ENCODE peak calls at places on chromosomes 12 and 14, in ten cellular contexts. N, O, D, Q, Z, C, X, V, B and Y are unnamed samples.

GRCh38 chr12:47107446-47107845 is 27.7 kb upstream of the AMIGO2 start:
- DNase-seq in Q (no peak), B (no peak), O (no peak), C (no peak), N (no peak), V (no peak), Z (no peak), X (no peak), D (no peak), Y (no peak)

GRCh38 chr12:103140217-103140616 is 182.7 kb downstream of the ASCL1 start:
- DNase-seq in D (no peak), C (no peak), Z (no peak), V (no peak), O (no peak), N (no peak), B (no peak), X (no peak), Q (no peak), Y (no peak)

GRCh38 chr14:73325063-73325462 is 87.8 kb downstream of the PAPLN start:
- DNase-seq in D (no peak), V (no peak), C (no peak), O (no peak), X (no peak), B (no peak), Q (no peak), N (no peak), Z (no peak), Y (no peak)

GRCh38 chr12:64532734-64533351 is 77.5 kb upstream of the RASSF3 start:
- DNase-seq in Z (no peak), O (no peak), V (no peak), Q (no peak), X (no peak), D (no peak), C (no peak), N (no peak), B (no peak), Y (no peak)

GRCh38 chr12:6936642-6937480 is 6.8 kb upstream of the RNU7-1 start:
- DNase-seq in O (peak; percentile 57), N (no peak), D (no peak), V (peak; percentile 66), Q (no peak), X (no peak), B (no peak), C (no peak), Z (no peak), Y (no peak)

GRCh38 chr12:107558141-107558815 is 127.3 kb upstream of the PWP1 start:
- DNase-seq in Q (no peak), B (no peak), C (no peak), O (no peak), X (no peak), D (no peak), N (no peak), V (no peak), Z (no peak), Y (no peak)

GRCh38 chr12:96846313-96846712 is 60.7 kb upstream of the NEDD1 start:
- DNase-seq in N (no peak), Q (no peak), V (no peak), B (no peak), O (no peak), X (no peak), C (no peak), Z (no peak), D (no peak), Y (no peak)

GRCh38 chr14:88790501-88791251 is 2.1 kb downstream of the EML5 start:
- DNase-seq in Q (no peak), V (no peak), B (no peak), N (no peak), C (no peak), X (no peak), D (no peak), Z (no peak), O (no peak), Y (no peak)

GRCh38 chr12:89833337-89834252 is 125.0 kb upstream of the ATP2B1 start:
- DNase-seq in N (no peak), B (no peak), C (no peak), V (no peak), O (no peak), X (no peak), Q (no peak), Z (no peak), D (no peak), Y (no peak)

GRCh38 chr12:115964626-115965025 is 312.9 kb downstream of the MED13L start:
- DNase-seq in O (no peak), X (no peak), C (no peak), D (no peak), V (no peak), Z (no peak), B (no peak), Q (no peak), N (no peak), Y (no peak)

GRCh38 chr14:103740991-103741689 is 25.5 kb downstream of the ZFYVE21 start:
- DNase-seq in N (peak; percentile 38), Z (no peak), B (peak; percentile 38), X (no peak), D (peak; percentile 43), Q (no peak), O (no peak), C (no peak), V (peak; percentile 62), Y (no peak)

GRCh38 chr12:124696689-124697476 is 129.5 kb upstream of the NCOR2 start:
- DNase-seq in Q (peak; percentile 50), X (no peak), V (no peak), D (no peak), B (no peak), O (no peak), Z (no peak), N (no peak), C (no peak), Y (no peak)

GRCh38 chr12:3152013-3152412 is 74.8 kb downstream of the TSPAN9 start:
- DNase-seq in X (peak; percentile 49), V (no peak), B (no peak), O (no peak), Z (no peak), Q (no peak), D (peak; percentile 61), N (no peak), C (no peak), Y (no peak)

GRCh38 chr12:95215925-95216324 is 1.3 kb downstream of the FGD6 start:
- DNase-seq in V (no peak), X (no peak), O (no peak), B (no peak), N (no peak), Z (no peak), D (peak; percentile 78), C (no peak), Q (no peak), Y (no peak)

GRCh38 chr12:704516-705242 is 41.4 kb upstream of the NINJ2 start:
- DNase-seq in C (no peak), D (no peak), X (no peak), Q (no peak), O (no peak), N (no peak), Z (no peak), V (no peak), B (no peak), Y (no peak)

GRCh38 chr14:60302663-60303062 is 53.6 kb downstream of the PPM1A start:
- DNase-seq in O (no peak), D (no peak), Q (no peak), Z (no peak), V (no peak), B (no peak), N (no peak), C (no peak), X (no peak), Y (no peak)
- TF ChIP-seq POLR2A in O (no peak), D (no peak), Q (no peak), Z (no peak), V (no peak), B (no peak), N (no peak), C (no peak), X (no peak), Y (no peak)

DNA sequence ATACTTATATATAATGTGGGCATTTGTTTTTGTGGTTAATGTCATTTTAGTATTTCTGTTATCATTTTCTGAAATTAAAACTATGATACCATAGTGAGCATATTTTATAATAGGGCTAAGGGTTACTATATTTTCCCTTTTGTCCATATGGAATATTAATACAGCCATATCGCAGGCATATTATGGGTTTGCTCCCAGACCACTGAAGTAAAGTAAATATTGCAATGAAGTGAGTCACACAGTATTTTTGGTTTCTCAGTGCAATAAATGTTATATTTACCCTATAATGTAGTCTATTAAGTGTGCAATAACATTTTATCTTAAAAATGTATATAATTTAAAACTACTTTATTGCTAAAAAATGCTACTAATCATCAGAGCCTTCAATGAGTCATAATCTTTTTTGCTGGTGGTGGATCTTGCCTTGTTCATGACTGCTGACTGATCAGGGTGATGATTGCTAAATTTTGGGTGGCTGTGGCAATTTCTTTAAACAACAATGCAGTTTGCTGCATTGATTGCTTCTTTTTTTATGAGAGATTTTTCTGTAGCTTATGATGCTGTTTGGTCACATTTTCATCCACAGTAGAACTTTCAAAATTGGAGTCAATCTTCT is 1044.5 kb upstream of the NOVA1 start:
- DNase-seq in D (no peak), X (no peak), V (no peak), O (no peak), C (no peak), B (no peak), Q (no peak), Z (no peak), N (no peak), Y (no peak)
- H3K9me3 ChIP-seq in D (no peaks in the 10 kb centered on the region), X (peaks cover 17% of the 10 kb centered on the region), V (no peaks in the 10 kb centered on the region), O (no peaks in the 10 kb centered on the region), C (peaks cover 24% of the 10 kb centered on the region), B (no peaks in the 10 kb centered on the region), Q (no peaks in the 10 kb centered on the region), Z (peaks cover 13% of the 10 kb centered on the region), N (no peaks in the 10 kb centered on the region), Y (no peaks in the 10 kb centered on the region)

DNA sequence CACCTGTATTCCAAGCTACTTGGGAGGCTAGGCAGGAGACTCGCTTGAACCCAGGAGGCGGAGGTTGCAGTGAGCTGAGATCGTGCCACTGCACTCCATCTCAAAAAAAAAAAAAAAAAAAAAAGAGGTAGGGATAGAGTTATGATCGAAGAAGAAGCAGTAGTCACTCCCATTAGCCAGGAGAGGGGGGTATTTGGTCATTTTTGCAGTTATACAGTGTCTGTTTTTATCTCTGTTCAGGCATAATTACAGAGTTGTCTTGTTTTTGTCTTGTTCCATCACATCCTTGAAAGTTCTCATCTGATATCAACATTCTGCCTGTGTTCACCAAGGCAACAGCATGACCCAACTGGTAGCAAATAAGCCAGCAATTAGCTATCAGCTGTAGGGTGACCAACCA is 98.5 kb upstream of the TMPO start:
- DNase-seq in Q (no peak), X (no peak), N (no peak), C (no peak), V (no peak), D (peak; percentile 69), O (no peak), B (no peak), Z (no peak), Y (no peak)
- TF ChIP-seq CTCF in Q (no peak), X (peak; percentile 35), N (no peak), C (peak; percentile 47), V (no peak), D (peak; percentile 30), O (no peak), B (no peak), Z (no peak), Y (no peak)

DNA sequence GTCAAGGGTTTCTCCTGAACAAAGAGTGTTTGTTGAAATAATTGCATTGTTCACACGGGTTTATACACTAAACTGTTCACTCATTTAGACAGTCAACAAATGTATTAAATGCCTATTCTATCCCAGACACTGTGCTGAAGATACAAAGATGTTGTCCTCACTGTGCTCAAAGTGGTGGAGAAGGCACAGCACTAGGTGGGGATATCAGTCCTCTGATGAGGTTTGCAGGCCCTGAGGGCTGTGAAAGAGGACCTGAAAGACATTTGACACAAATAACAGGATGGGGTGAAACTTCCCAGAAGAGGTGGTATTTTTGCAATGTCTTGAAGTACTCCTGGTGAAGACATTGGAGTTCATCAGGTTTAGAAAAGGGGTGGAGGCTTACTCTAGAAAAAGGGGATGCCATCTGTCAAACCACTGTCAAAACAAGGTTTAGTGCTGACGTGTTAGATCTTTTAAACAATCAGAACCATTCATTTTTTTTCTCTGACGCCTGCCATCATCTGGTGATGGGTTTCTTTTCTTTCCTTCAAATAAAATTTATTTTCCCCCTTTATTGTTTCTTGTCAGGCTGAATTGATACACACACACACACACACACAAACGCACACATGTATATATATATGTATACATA is 69.5 kb downstream of the ACSS3 start:
- DNase-seq in B (no peak), Z (no peak), C (no peak), D (no peak), O (no peak), Q (no peak), V (no peak), X (no peak), N (no peak), Y (no peak)
- TF ChIP-seq POLR2A in B (no peak), Z (no peak), C (no peak), D (no peak), O (no peak), Q (no peak), V (no peak), X (no peak), N (no peak), Y (no peak)